ENCODE peak calls at places on chromosomes 7 and 10, in seven cellular contexts. One of them, this sample, is unnamed.

GRCh38 chr7:40057292-40057691 is 77.1 kb downstream of the MPLKIP start:
- DNase-seq in psoas muscle: no peak
- DNase-seq in endothelial cell of umbilical vein: no peak
- DNase-seq in cardiac muscle cell: peak; percentile 55
- DNase-seq in astrocyte: peak; percentile 2
- DNase-seq in body of pancreas: no peak
- DNase-seq in tibial artery: no peak
- DNase-seq in this sample: no peak

GRCh38 chr10:89114846-89115625 is 92.1 kb downstream of the CH25H start:
- DNase-seq in psoas muscle: no peak
- DNase-seq in endothelial cell of umbilical vein: peak; percentile 86
- DNase-seq in cardiac muscle cell: no peak
- DNase-seq in astrocyte: peak; percentile 42
- DNase-seq in body of pancreas: no peak
- DNase-seq in tibial artery: no peak
- DNase-seq in this sample: no peak

GRCh38 chr7:112129655-112130323 is 76.4 kb downstream of the DOCK4 start:
- DNase-seq in psoas muscle: peak; percentile 21
- DNase-seq in endothelial cell of umbilical vein: peak; percentile 68
- DNase-seq in cardiac muscle cell: no peak
- DNase-seq in astrocyte: no peak
- DNase-seq in body of pancreas: peak; percentile 32
- DNase-seq in tibial artery: no peak
- DNase-seq in this sample: no peak

GRCh38 chr10:89217057-89217990 is 10.2 kb upstream of the CH25H start:
- DNase-seq in psoas muscle: peak; percentile 32
- DNase-seq in endothelial cell of umbilical vein: peak; percentile 80
- DNase-seq in cardiac muscle cell: peak; percentile 74
- DNase-seq in astrocyte: peak; percentile 36
- DNase-seq in body of pancreas: peak; percentile 63
- DNase-seq in tibial artery: no peak
- DNase-seq in this sample: peak; percentile 60

GRCh38 chr7:7972128-7972527 is 3.5 kb downstream of the GLCCI1 start:
- DNase-seq in psoas muscle: no peak
- DNase-seq in endothelial cell of umbilical vein: no peak
- DNase-seq in cardiac muscle cell: no peak
- DNase-seq in astrocyte: peak; percentile 30
- DNase-seq in body of pancreas: no peak
- DNase-seq in tibial artery: no peak
- DNase-seq in this sample: no peak

GRCh38 chr10:125788156-125789034 is 12.8 kb upstream of the MMP21 start:
- DNase-seq in psoas muscle: no peak
- DNase-seq in endothelial cell of umbilical vein: no peak
- DNase-seq in cardiac muscle cell: no peak
- DNase-seq in astrocyte: no peak
- DNase-seq in body of pancreas: no peak
- DNase-seq in tibial artery: no peak
- DNase-seq in this sample: no peak

GRCh38 chr7:145848691-145849090 is 267.9 kb upstream of the CNTNAP2 start:
- DNase-seq in psoas muscle: no peak
- DNase-seq in endothelial cell of umbilical vein: no peak
- DNase-seq in cardiac muscle cell: peak; percentile 63
- DNase-seq in astrocyte: no peak
- DNase-seq in body of pancreas: no peak
- DNase-seq in tibial artery: no peak
- DNase-seq in this sample: peak; percentile 8

GRCh38 chr7:139016931-139017511 is 18.8 kb downstream of the ZC3HAV1L start:
- DNase-seq in psoas muscle: peak; percentile 35
- DNase-seq in endothelial cell of umbilical vein: peak; percentile 71
- DNase-seq in cardiac muscle cell: peak; percentile 71
- DNase-seq in astrocyte: peak; percentile 44
- DNase-seq in body of pancreas: peak; percentile 55
- DNase-seq in tibial artery: peak; percentile 66
- DNase-seq in this sample: peak; percentile 88

GRCh38 chr10:72011468-72011867 is 47.3 kb downstream of the CHST3 start:
- DNase-seq in psoas muscle: no peak
- DNase-seq in endothelial cell of umbilical vein: no peak
- DNase-seq in cardiac muscle cell: no peak
- DNase-seq in astrocyte: no peak
- DNase-seq in body of pancreas: no peak
- DNase-seq in tibial artery: no peak
- DNase-seq in this sample: no peak

GRCh38 chr10:80444646-80445319 is 9.3 kb upstream of the TSPAN14 start:
- DNase-seq in psoas muscle: peak; percentile 67
- DNase-seq in endothelial cell of umbilical vein: peak; percentile 70
- DNase-seq in cardiac muscle cell: peak; percentile 67
- DNase-seq in astrocyte: peak; percentile 57
- DNase-seq in body of pancreas: peak; percentile 69
- DNase-seq in tibial artery: peak; percentile 82
- DNase-seq in this sample: peak; percentile 80

GRCh38 chr10:117968354-117969182 is 78.2 kb downstream of the RAB11FIP2 start:
- DNase-seq in psoas muscle: no peak
- DNase-seq in endothelial cell of umbilical vein: no peak
- DNase-seq in cardiac muscle cell: no peak
- DNase-seq in astrocyte: no peak
- DNase-seq in body of pancreas: no peak
- DNase-seq in tibial artery: no peak
- DNase-seq in this sample: peak; percentile 2

GRCh38 chr10:105094048-105094447 is 453.0 kb downstream of the SORCS3 start:
- DNase-seq in psoas muscle: no peak
- DNase-seq in endothelial cell of umbilical vein: no peak
- DNase-seq in cardiac muscle cell: no peak
- DNase-seq in astrocyte: peak; percentile 8
- DNase-seq in body of pancreas: no peak
- DNase-seq in tibial artery: no peak
- DNase-seq in this sample: no peak

GRCh38 chr10:9781681-9782080 is 1236.0 kb upstream of the CELF2 start:
- DNase-seq in psoas muscle: no peak
- DNase-seq in endothelial cell of umbilical vein: no peak
- DNase-seq in cardiac muscle cell: no peak
- DNase-seq in astrocyte: peak; percentile 49
- DNase-seq in body of pancreas: no peak
- DNase-seq in tibial artery: no peak
- DNase-seq in this sample: no peak

DNA sequence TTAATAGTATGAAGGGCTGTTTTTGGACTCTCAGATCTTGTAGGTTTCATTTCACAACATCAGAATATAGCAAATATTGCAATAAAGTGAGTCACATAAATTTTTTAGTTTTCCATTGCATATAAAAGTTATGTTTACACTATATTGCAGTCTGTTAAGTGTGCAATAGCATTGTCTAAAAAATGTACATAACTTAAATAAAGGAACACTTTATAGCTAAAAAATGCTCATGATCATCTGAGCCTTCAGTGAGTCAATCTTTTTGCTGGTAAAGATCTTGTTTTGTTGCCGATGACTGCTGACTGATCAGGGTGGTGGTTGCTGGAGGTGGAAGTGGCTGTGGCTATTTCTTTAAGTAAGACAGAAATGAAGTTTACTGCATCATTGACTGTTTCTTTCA is 42.0 kb downstream of the ABCA13 start:
- DNase-seq in psoas muscle: no peak
- DNase-seq in endothelial cell of umbilical vein: no peak
- DNase-seq in cardiac muscle cell: no peak
- DNase-seq in astrocyte: no peak
- DNase-seq in body of pancreas: no peak
- DNase-seq in tibial artery: no peak
- DNase-seq in this sample: no peak
- H3K36me3 ChIP-seq in psoas muscle: no peaks in the 10 kb centered on the region
- H3K36me3 ChIP-seq in endothelial cell of umbilical vein: no peaks in the 10 kb centered on the region
- H3K36me3 ChIP-seq in cardiac muscle cell: no peaks in the 10 kb centered on the region
- H3K36me3 ChIP-seq in astrocyte: no peaks in the 10 kb centered on the region
- H3K36me3 ChIP-seq in body of pancreas: no peaks in the 10 kb centered on the region
- H3K36me3 ChIP-seq in tibial artery: no peaks in the 10 kb centered on the region
- H3K36me3 ChIP-seq in this sample: no peaks in the 10 kb centered on the region

GRCh38 chr10:93393231-93393630 is 88.9 kb downstream of the MYOF start:
- DNase-seq in psoas muscle: no peak
- DNase-seq in endothelial cell of umbilical vein: no peak
- DNase-seq in cardiac muscle cell: peak; percentile 27
- DNase-seq in astrocyte: no peak
- DNase-seq in body of pancreas: no peak
- DNase-seq in tibial artery: no peak
- DNase-seq in this sample: no peak
- TF ChIP-seq CTCF in psoas muscle: no peak
- TF ChIP-seq CTCF in endothelial cell of umbilical vein: no peak
- TF ChIP-seq CTCF in cardiac muscle cell: no peak
- TF ChIP-seq CTCF in astrocyte: no peak
- TF ChIP-seq CTCF in body of pancreas: no peak
- TF ChIP-seq CTCF in tibial artery: no peak
- TF ChIP-seq CTCF in this sample: no peak

GRCh38 chr7:151559557-151560183 is 40.0 kb upstream of the RHEB start:
- DNase-seq in psoas muscle: no peak
- DNase-seq in endothelial cell of umbilical vein: no peak
- DNase-seq in cardiac muscle cell: no peak
- DNase-seq in astrocyte: no peak
- DNase-seq in body of pancreas: no peak
- DNase-seq in tibial artery: no peak
- DNase-seq in this sample: no peak
- H3K36me3 ChIP-seq in psoas muscle: peaks cover 11% of the 10 kb centered on the region
- H3K36me3 ChIP-seq in endothelial cell of umbilical vein: peaks cover 15% of the 10 kb centered on the region
- H3K36me3 ChIP-seq in cardiac muscle cell: peaks cover 61% of the 10 kb centered on the region
- H3K36me3 ChIP-seq in astrocyte: peaks cover 24% of the 10 kb centered on the region
- H3K36me3 ChIP-seq in body of pancreas: peaks cover 12% of the 10 kb centered on the region
- H3K36me3 ChIP-seq in tibial artery: peaks cover 78% of the 10 kb centered on the region
- H3K36me3 ChIP-seq in this sample: peaks cover 23% of the 10 kb centered on the region

DNA sequence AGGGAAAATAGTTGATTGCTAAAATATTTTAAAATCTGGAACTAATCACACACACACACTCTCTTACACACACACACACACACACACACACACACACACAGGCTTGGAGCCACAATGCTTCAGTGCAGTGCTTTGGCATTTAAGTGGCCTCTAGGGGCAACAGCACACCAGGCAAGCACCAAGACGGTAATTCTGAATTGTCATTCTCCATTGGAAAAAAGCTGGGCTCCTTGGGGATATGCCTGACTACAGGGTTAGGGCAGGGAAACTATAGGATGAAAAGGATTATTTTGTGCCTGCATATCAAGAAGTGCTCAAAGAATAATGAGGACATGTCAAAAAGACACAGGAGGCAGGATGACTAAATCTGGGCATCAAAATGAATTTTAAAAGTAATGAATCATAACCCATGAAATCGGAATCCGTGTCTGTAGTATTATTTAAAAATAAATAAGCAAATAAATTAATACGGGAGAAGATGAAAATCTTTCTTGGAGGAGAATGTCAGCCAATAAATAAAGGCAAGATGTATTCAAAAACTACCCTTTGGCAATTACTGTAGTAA is 30.4 kb upstream of the DDC start:
- DNase-seq in psoas muscle: peak; percentile 47
- DNase-seq in endothelial cell of umbilical vein: peak; percentile 29
- DNase-seq in cardiac muscle cell: peak; percentile 33
- DNase-seq in astrocyte: peak; percentile 36
- DNase-seq in body of pancreas: no peak
- DNase-seq in tibial artery: no peak
- DNase-seq in this sample: peak; percentile 59
- TF ChIP-seq CTCF in psoas muscle: peak; percentile 40
- TF ChIP-seq CTCF in endothelial cell of umbilical vein: peak; percentile 47
- TF ChIP-seq CTCF in cardiac muscle cell: peak; percentile 63
- TF ChIP-seq CTCF in astrocyte: peak; percentile 47
- TF ChIP-seq CTCF in body of pancreas: peak; percentile 71
- TF ChIP-seq CTCF in tibial artery: peak; percentile 64
- TF ChIP-seq CTCF in this sample: peak; percentile 66

GRCh38 chr7:499853-500485 is 19.7 kb downstream of the PDGFA start:
- DNase-seq in psoas muscle: peak; percentile 9
- DNase-seq in endothelial cell of umbilical vein: no peak
- DNase-seq in cardiac muscle cell: no peak
- DNase-seq in astrocyte: no peak
- DNase-seq in body of pancreas: no peak
- DNase-seq in tibial artery: peak; percentile 65
- DNase-seq in this sample: no peak

GRCh38 chr7:500521-501420 is 18.9 kb downstream of the PDGFA start:
- DNase-seq in psoas muscle: peak; percentile 10
- DNase-seq in endothelial cell of umbilical vein: no peak
- DNase-seq in cardiac muscle cell: no peak
- DNase-seq in astrocyte: no peak
- DNase-seq in body of pancreas: no peak
- DNase-seq in tibial artery: peak; percentile 64
- DNase-seq in this sample: no peak

GRCh38 chr7:497946-498655 is 21.5 kb downstream of the PDGFA start:
- DNase-seq in psoas muscle: peak; percentile 5
- DNase-seq in endothelial cell of umbilical vein: no peak
- DNase-seq in cardiac muscle cell: no peak
- DNase-seq in astrocyte: no peak
- DNase-seq in body of pancreas: no peak
- DNase-seq in tibial artery: peak; percentile 51
- DNase-seq in this sample: no peak

GRCh38 chr7:497346-497745 is 22.3 kb downstream of the PDGFA start:
- DNase-seq in psoas muscle: peak; percentile 2
- DNase-seq in endothelial cell of umbilical vein: no peak
- DNase-seq in cardiac muscle cell: no peak
- DNase-seq in astrocyte: no peak
- DNase-seq in body of pancreas: no peak
- DNase-seq in tibial artery: peak; percentile 51
- DNase-seq in this sample: no peak

DNA sequence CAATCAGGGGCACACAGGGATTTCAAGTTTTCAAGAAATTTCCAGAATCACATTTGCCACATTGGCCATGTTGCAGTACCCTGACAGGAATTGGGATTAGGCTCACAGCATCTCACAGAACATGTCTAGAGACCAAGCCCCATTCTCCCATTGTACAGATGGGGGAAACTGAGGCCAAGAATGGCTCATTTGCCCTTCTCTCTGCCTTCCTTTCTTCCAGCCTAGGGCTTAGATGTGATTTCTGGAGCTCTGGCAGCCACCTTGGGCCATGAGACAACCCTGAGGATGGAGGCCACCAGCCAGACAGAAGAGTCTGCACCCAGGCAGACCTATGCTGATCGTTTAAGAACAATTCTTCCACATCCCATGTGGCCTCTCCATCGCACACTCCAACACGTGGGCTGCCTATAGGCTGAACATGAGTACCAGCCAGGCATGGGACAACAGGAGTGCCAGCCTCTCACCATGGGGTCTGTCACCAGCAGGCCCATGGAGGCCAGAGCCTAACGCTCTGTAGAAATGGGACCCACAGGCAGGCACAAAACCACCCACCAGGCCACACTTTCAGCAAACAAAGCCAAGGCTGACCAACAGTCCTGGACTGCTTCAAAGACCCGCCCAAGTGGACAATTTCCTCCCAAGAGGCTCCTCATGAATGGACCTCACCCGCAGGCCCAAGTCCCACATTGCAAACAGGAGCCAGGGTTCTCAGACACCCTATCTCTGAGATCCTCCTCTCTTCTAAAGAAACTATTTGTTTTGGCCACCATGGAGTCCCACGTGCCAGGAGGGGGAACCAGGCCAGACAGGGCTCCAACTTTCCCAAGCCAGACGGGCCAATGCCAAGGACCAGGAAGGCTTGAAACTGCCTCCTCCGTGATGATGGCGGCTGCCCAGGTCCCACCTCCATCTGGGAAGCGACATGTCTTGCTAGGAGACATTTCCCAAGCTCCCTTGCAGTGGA is 20.7 kb downstream of the PDGFA start:
- DNase-seq in psoas muscle: peak; percentile 21
- DNase-seq in endothelial cell of umbilical vein: no peak
- DNase-seq in cardiac muscle cell: no peak
- DNase-seq in astrocyte: no peak
- DNase-seq in body of pancreas: peak; percentile 85
- DNase-seq in tibial artery: peak; percentile 91
- DNase-seq in this sample: no peak
- H3K36me3 ChIP-seq in psoas muscle: peaks cover 4% of the 10 kb centered on the region
- H3K36me3 ChIP-seq in endothelial cell of umbilical vein: peaks cover 31% of the 10 kb centered on the region
- H3K36me3 ChIP-seq in cardiac muscle cell: peaks cover 6% of the 10 kb centered on the region
- H3K36me3 ChIP-seq in astrocyte: peaks cover 28% of the 10 kb centered on the region
- H3K36me3 ChIP-seq in body of pancreas: peaks cover 6% of the 10 kb centered on the region
- H3K36me3 ChIP-seq in tibial artery: peaks cover 77% of the 10 kb centered on the region
- H3K36me3 ChIP-seq in this sample: peaks cover 13% of the 10 kb centered on the region